ENCODE peak calls at places on chromosomes 13 and 19, in seven cellular contexts. One of them, this sample, is unnamed.

GRCh38 chr13:102020611-102021216 is 381.1 kb downstream of the FGF14 start:
- DNase-seq in mesendoderm: no peak
- DNase-seq in esophagus squamous epithelium: no peak
- DNase-seq in ELR: peak; percentile 7
- DNase-seq in activated gamma-delta T cell treated with Interleukin-2 at 50 U/mL for 16 hours: no peak
- DNase-seq in tibial artery: no peak
- DNase-seq in effector CD4-positive, alpha-beta T cell: no peak
- DNase-seq in this sample: peak; percentile 66

GRCh38 chr13:110431851-110432294 is 124.8 kb downstream of the COL4A2 start:
- DNase-seq in esophagus squamous epithelium: no peak
- DNase-seq in activated gamma-delta T cell treated with Interleukin-2 at 50 U/mL for 16 hours: no peak
- DNase-seq in ELR: no peak
- DNase-seq in effector CD4-positive, alpha-beta T cell: no peak
- DNase-seq in tibial artery: peak; percentile 65
- DNase-seq in mesendoderm: no peak
- DNase-seq in this sample: no peak

GRCh38 chr19:38409631-38410133 is 6.8 kb downstream of the FAM98C start:
- DNase-seq in mesendoderm: no peak
- DNase-seq in ELR: no peak
- DNase-seq in esophagus squamous epithelium: no peak
- DNase-seq in activated gamma-delta T cell treated with Interleukin-2 at 50 U/mL for 16 hours: no peak
- DNase-seq in effector CD4-positive, alpha-beta T cell: no peak
- DNase-seq in tibial artery: no peak
- DNase-seq in this sample: no peak

GRCh38 chr19:1104452-1105216 is 840 bp downstream of the GPX4 start:
- DNase-seq in ELR: peak; percentile 81
- DNase-seq in tibial artery: peak; percentile 91
- DNase-seq in activated gamma-delta T cell treated with Interleukin-2 at 50 U/mL for 16 hours: peak; percentile 66
- DNase-seq in effector CD4-positive, alpha-beta T cell: peak; percentile 72
- DNase-seq in mesendoderm: peak; percentile 77
- DNase-seq in esophagus squamous epithelium: no peak
- DNase-seq in this sample: peak; percentile 81

GRCh38 chr13:60887711-60888110 is 490.7 kb downstream of the TDRD3 start:
- DNase-seq in mesendoderm: no peak
- DNase-seq in esophagus squamous epithelium: no peak
- DNase-seq in ELR: no peak
- DNase-seq in activated gamma-delta T cell treated with Interleukin-2 at 50 U/mL for 16 hours: no peak
- DNase-seq in effector CD4-positive, alpha-beta T cell: no peak
- DNase-seq in tibial artery: no peak
- DNase-seq in this sample: no peak

GRCh38 chr19:46107371-46107770 is 17.1 kb downstream of the IGFL3 start:
- DNase-seq in mesendoderm: no peak
- DNase-seq in activated gamma-delta T cell treated with Interleukin-2 at 50 U/mL for 16 hours: no peak
- DNase-seq in tibial artery: no peak
- DNase-seq in ELR: no peak
- DNase-seq in effector CD4-positive, alpha-beta T cell: no peak
- DNase-seq in esophagus squamous epithelium: no peak
- DNase-seq in this sample: no peak

GRCh38 chr19:57558525-57558924 is 1.1 kb downstream of the ZNF550 start:
- DNase-seq in ELR: peak; percentile 40
- DNase-seq in mesendoderm: peak; percentile 51
- DNase-seq in effector CD4-positive, alpha-beta T cell: no peak
- DNase-seq in tibial artery: no peak
- DNase-seq in activated gamma-delta T cell treated with Interleukin-2 at 50 U/mL for 16 hours: no peak
- DNase-seq in esophagus squamous epithelium: no peak
- DNase-seq in this sample: no peak

GRCh38 chr19:10612515-10613119 is 12.7 kb upstream of the SLC44A2 start:
- DNase-seq in activated gamma-delta T cell treated with Interleukin-2 at 50 U/mL for 16 hours: no peak
- DNase-seq in ELR: no peak
- DNase-seq in esophagus squamous epithelium: no peak
- DNase-seq in mesendoderm: no peak
- DNase-seq in effector CD4-positive, alpha-beta T cell: no peak
- DNase-seq in tibial artery: peak; percentile 97
- DNase-seq in this sample: peak; percentile 64

GRCh38 chr13:33642374-33643065 is 175.4 kb upstream of the RFC3 start:
- DNase-seq in tibial artery: no peak
- DNase-seq in mesendoderm: peak; percentile 88
- DNase-seq in effector CD4-positive, alpha-beta T cell: no peak
- DNase-seq in activated gamma-delta T cell treated with Interleukin-2 at 50 U/mL for 16 hours: no peak
- DNase-seq in esophagus squamous epithelium: no peak
- DNase-seq in ELR: peak; percentile 45
- DNase-seq in this sample: peak; percentile 96

GRCh38 chr13:101757446-101758039 is 305.1 kb downstream of the ITGBL1 start:
- DNase-seq in mesendoderm: peak; percentile 54
- DNase-seq in effector CD4-positive, alpha-beta T cell: no peak
- DNase-seq in esophagus squamous epithelium: no peak
- DNase-seq in tibial artery: no peak
- DNase-seq in ELR: peak; percentile 70
- DNase-seq in activated gamma-delta T cell treated with Interleukin-2 at 50 U/mL for 16 hours: no peak
- DNase-seq in this sample: peak; percentile 58

GRCh38 chr13:40974460-40975407 is 44.4 kb downstream of the ELF1 start:
- DNase-seq in tibial artery: no peak
- DNase-seq in esophagus squamous epithelium: no peak
- DNase-seq in effector CD4-positive, alpha-beta T cell: peak; percentile 30
- DNase-seq in ELR: peak; percentile 54
- DNase-seq in activated gamma-delta T cell treated with Interleukin-2 at 50 U/mL for 16 hours: peak; percentile 36
- DNase-seq in mesendoderm: peak; percentile 76
- DNase-seq in this sample: no peak

GRCh38 chr13:73428706-73429105 is 369.9 kb downstream of the KLF5 start:
- DNase-seq in tibial artery: no peak
- DNase-seq in ELR: no peak
- DNase-seq in effector CD4-positive, alpha-beta T cell: no peak
- DNase-seq in mesendoderm: no peak
- DNase-seq in esophagus squamous epithelium: no peak
- DNase-seq in activated gamma-delta T cell treated with Interleukin-2 at 50 U/mL for 16 hours: no peak
- DNase-seq in this sample: peak; percentile 42

GRCh38 chr19:43809762-43810696 is 7.8 kb upstream of the LYPD5 start:
- DNase-seq in ELR: peak; percentile 80
- DNase-seq in mesendoderm: peak; percentile 52
- DNase-seq in activated gamma-delta T cell treated with Interleukin-2 at 50 U/mL for 16 hours: no peak
- DNase-seq in tibial artery: no peak
- DNase-seq in esophagus squamous epithelium: no peak
- DNase-seq in effector CD4-positive, alpha-beta T cell: no peak
- DNase-seq in this sample: no peak

GRCh38 chr13:112704634-112705145 is 14.9 kb downstream of the ATP11A start:
- DNase-seq in activated gamma-delta T cell treated with Interleukin-2 at 50 U/mL for 16 hours: no peak
- DNase-seq in tibial artery: peak; percentile 19
- DNase-seq in esophagus squamous epithelium: no peak
- DNase-seq in ELR: no peak
- DNase-seq in effector CD4-positive, alpha-beta T cell: no peak
- DNase-seq in mesendoderm: no peak
- DNase-seq in this sample: no peak

GRCh38 chr19:10076535-10076934 is 9.6 kb upstream of the SHFL start:
- DNase-seq in activated gamma-delta T cell treated with Interleukin-2 at 50 U/mL for 16 hours: no peak
- DNase-seq in mesendoderm: no peak
- DNase-seq in tibial artery: no peak
- DNase-seq in effector CD4-positive, alpha-beta T cell: no peak
- DNase-seq in ELR: no peak
- DNase-seq in esophagus squamous epithelium: no peak
- DNase-seq in this sample: no peak

GRCh38 chr19:30244533-30244932 is 127.7 kb upstream of the ZNF536 start:
- DNase-seq in activated gamma-delta T cell treated with Interleukin-2 at 50 U/mL for 16 hours: no peak
- DNase-seq in mesendoderm: no peak
- DNase-seq in tibial artery: no peak
- DNase-seq in ELR: no peak
- DNase-seq in effector CD4-positive, alpha-beta T cell: no peak
- DNase-seq in esophagus squamous epithelium: no peak
- DNase-seq in this sample: no peak

GRCh38 chr19:46762245-46762890 is 16.1 kb upstream of the STRN4 start:
- DNase-seq in mesendoderm: no peak
- DNase-seq in esophagus squamous epithelium: no peak
- DNase-seq in tibial artery: no peak
- DNase-seq in activated gamma-delta T cell treated with Interleukin-2 at 50 U/mL for 16 hours: no peak
- DNase-seq in effector CD4-positive, alpha-beta T cell: no peak
- DNase-seq in ELR: no peak
- DNase-seq in this sample: no peak

GRCh38 chr13:90382425-90382824 is 965.1 kb upstream of the MIR17HG start:
- DNase-seq in ELR: no peak
- DNase-seq in effector CD4-positive, alpha-beta T cell: no peak
- DNase-seq in tibial artery: no peak
- DNase-seq in mesendoderm: no peak
- DNase-seq in activated gamma-delta T cell treated with Interleukin-2 at 50 U/mL for 16 hours: no peak
- DNase-seq in esophagus squamous epithelium: no peak
- DNase-seq in this sample: no peak

GRCh38 chr13:27917121-27917947 is 2.5 kb upstream of the PDX1 start:
- DNase-seq in mesendoderm: no peak
- DNase-seq in tibial artery: no peak
- DNase-seq in ELR: no peak
- DNase-seq in effector CD4-positive, alpha-beta T cell: no peak
- DNase-seq in activated gamma-delta T cell treated with Interleukin-2 at 50 U/mL for 16 hours: no peak
- DNase-seq in esophagus squamous epithelium: no peak
- DNase-seq in this sample: no peak

GRCh38 chr19:10421240-10421948 is 1.1 kb downstream of the PDE4A start:
- DNase-seq in tibial artery: no peak
- DNase-seq in effector CD4-positive, alpha-beta T cell: no peak
- DNase-seq in mesendoderm: no peak
- DNase-seq in activated gamma-delta T cell treated with Interleukin-2 at 50 U/mL for 16 hours: no peak
- DNase-seq in ELR: no peak
- DNase-seq in esophagus squamous epithelium: no peak
- DNase-seq in this sample: no peak

GRCh38 chr13:40798380-40798779 is 9.0 kb downstream of the SLC25A15 start:
- DNase-seq in mesendoderm: no peak
- DNase-seq in esophagus squamous epithelium: no peak
- DNase-seq in effector CD4-positive, alpha-beta T cell: no peak
- DNase-seq in ELR: no peak
- DNase-seq in activated gamma-delta T cell treated with Interleukin-2 at 50 U/mL for 16 hours: no peak
- DNase-seq in tibial artery: no peak
- DNase-seq in this sample: no peak

GRCh38 chr13:36674337-36675212 is 755 bp downstream of the SERTM1 start:
- DNase-seq in effector CD4-positive, alpha-beta T cell: no peak
- DNase-seq in ELR: no peak
- DNase-seq in tibial artery: no peak
- DNase-seq in esophagus squamous epithelium: no peak
- DNase-seq in mesendoderm: peak; percentile 17
- DNase-seq in activated gamma-delta T cell treated with Interleukin-2 at 50 U/mL for 16 hours: no peak
- DNase-seq in this sample: no peak

GRCh38 chr19:15294591-15294990 is 37.7 kb downstream of the BRD4 start:
- DNase-seq in esophagus squamous epithelium: no peak
- DNase-seq in activated gamma-delta T cell treated with Interleukin-2 at 50 U/mL for 16 hours: no peak
- DNase-seq in ELR: no peak
- DNase-seq in mesendoderm: no peak
- DNase-seq in effector CD4-positive, alpha-beta T cell: no peak
- DNase-seq in tibial artery: no peak
- DNase-seq in this sample: no peak

GRCh38 chr13:24875566-24875965 is 111.6 kb downstream of the RNF17 start:
- DNase-seq in mesendoderm: no peak
- DNase-seq in tibial artery: no peak
- DNase-seq in esophagus squamous epithelium: no peak
- DNase-seq in effector CD4-positive, alpha-beta T cell: no peak
- DNase-seq in ELR: no peak
- DNase-seq in activated gamma-delta T cell treated with Interleukin-2 at 50 U/mL for 16 hours: no peak
- DNase-seq in this sample: no peak

GRCh38 chr13:46006688-46007452 is 45.7 kb downstream of the ZC3H13 start:
- DNase-seq in esophagus squamous epithelium: no peak
- DNase-seq in mesendoderm: no peak
- DNase-seq in activated gamma-delta T cell treated with Interleukin-2 at 50 U/mL for 16 hours: no peak
- DNase-seq in tibial artery: no peak
- DNase-seq in effector CD4-positive, alpha-beta T cell: no peak
- DNase-seq in ELR: peak; percentile 40
- DNase-seq in this sample: no peak

GRCh38 chr19:21264416-21264815 is 64.8 kb downstream of the ZNF708 start:
- DNase-seq in mesendoderm: no peak
- DNase-seq in esophagus squamous epithelium: no peak
- DNase-seq in tibial artery: no peak
- DNase-seq in ELR: no peak
- DNase-seq in activated gamma-delta T cell treated with Interleukin-2 at 50 U/mL for 16 hours: no peak
- DNase-seq in effector CD4-positive, alpha-beta T cell: no peak
- DNase-seq in this sample: no peak